ENCODE peak calls at places on chromosomes 12 and 14, in nine cellular contexts. H, R, C, E, A, Z, S, J and G are unnamed samples.

GRCh38 chr12:64568313-64568712 is 42.0 kb upstream of the RASSF3 start:
- DNase-seq in H (no peak), R (no peak), C (no peak), E (no peak), A (no peak), Z (no peak), S (no peak), J (no peak), G (no peak)

GRCh38 chr12:55659486-55660385 is 23.0 kb downstream of the OR10P1 start:
- DNase-seq in H (no peak), R (no peak), C (no peak), E (no peak), A (peak), Z (peak), S (no peak), J (no peak), G (no peak)

GRCh38 chr12:45327823-45328383 is 112.0 kb downstream of the ANO6 start:
- DNase-seq in H (no peak), R (no peak), C (no peak), E (no peak), A (no peak), Z (no peak), S (peak), J (no peak), G (no peak)

GRCh38 chr14:73685328-73685727 is 28.9 kb downstream of the PNMA1 start:
- DNase-seq in H (no peak), R (no peak), C (no peak), E (no peak), A (no peak), Z (no peak), S (no peak), J (no peak), G (no peak)

GRCh38 chr12:119916111-119916510 is 39.0 kb upstream of the CIT start:
- DNase-seq in H (no peak), R (no peak), C (no peak), E (no peak), A (no peak), Z (no peak), S (no peak), J (no peak), G (no peak)

GRCh38 chr14:65100905-65101541 is 1.3 kb downstream of the MAX start:
- DNase-seq in H (no peak), R (no peak), C (no peak), E (no peak), A (peak), Z (peak), S (no peak), J (no peak), G (no peak)

GRCh38 chr14:24849471-24849870 is 200.5 kb downstream of the STXBP6 start:
- DNase-seq in H (no peak), R (no peak), C (no peak), E (no peak), A (peak), Z (no peak), S (peak), J (no peak), G (no peak)

GRCh38 chr12:64099430-64099829 is 122.7 kb downstream of the KICS2 start:
- DNase-seq in H (no peak), R (no peak), C (peak), E (no peak), A (peak), Z (peak), S (peak), J (no peak), G (peak)

GRCh38 chr12:12561305-12562015 is 1.2 kb downstream of the DUSP16 start:
- DNase-seq in H (peak), R (peak), C (no peak), E (peak), A (peak), Z (peak), S (peak), J (no peak), G (no peak)

GRCh38 chr12:991350-992278 is 591 bp downstream of the ERC1 start:
- DNase-seq in H (no peak), R (peak), C (no peak), E (no peak), A (no peak), Z (peak), S (no peak), J (no peak), G (no peak)

GRCh38 chr12:117714203-117714602 is 254.6 kb downstream of the KSR2 start:
- DNase-seq in H (no peak), R (no peak), C (no peak), E (no peak), A (no peak), Z (no peak), S (no peak), J (no peak), G (no peak)

GRCh38 chr12:114933428-114934160 is 249.6 kb upstream of the TBX3 start:
- DNase-seq in H (no peak), R (no peak), C (peak), E (no peak), A (peak), Z (peak), S (peak), J (no peak), G (peak)

GRCh38 chr14:73887116-73887490 is 444 bp downstream of the ZNF410 start:
- DNase-seq in H (no peak), R (peak), C (no peak), E (peak), A (no peak), Z (peak), S (peak), J (peak), G (no peak)

GRCh38 chr12:122963928-122964240 is 2.4 kb downstream of the ABCB9 start:
- DNase-seq in H (no peak), R (no peak), C (no peak), E (no peak), A (peak), Z (no peak), S (no peak), J (no peak), G (no peak)

GRCh38 chr12:115158816-115159215 is 474.8 kb upstream of the TBX3 start:
- DNase-seq in H (no peak), R (no peak), C (no peak), E (no peak), A (no peak), Z (no peak), S (no peak), J (no peak), G (no peak)

GRCh38 chr14:72892879-72893635 is 844 bp downstream of the DPF3 start:
- DNase-seq in H (peak), R (no peak), C (no peak), E (peak), A (peak), Z (peak), S (no peak), J (no peak), G (no peak)

GRCh38 chr14:100212476-100213333 is 26.2 kb upstream of the YY1 start:
- DNase-seq in H (no peak), R (no peak), C (no peak), E (no peak), A (no peak), Z (no peak), S (no peak), J (no peak), G (no peak)

GRCh38 chr12:119227292-119227691 is 48.6 kb downstream of the HSPB8 start:
- DNase-seq in H (no peak), R (no peak), C (no peak), E (no peak), A (no peak), Z (no peak), S (no peak), J (no peak), G (no peak)

GRCh38 chr12:97464241-97465011 is 1.8 kb downstream of the RMST start:
- DNase-seq in H (no peak), R (no peak), C (no peak), E (no peak), A (no peak), Z (no peak), S (no peak), J (no peak), G (no peak)